ENCODE peak calls at places on chromosomes 5 and 9, in seven cellular contexts. N is activated CD8-positive, alpha-beta memory T cell treated with anti-CD3 and anti-CD28 coated beads for 24 hours; C is stimulated activated CD8-positive, alpha-beta memory T cell treated with anti-CD3 and anti-CD28 coated beads, Interleukin-4, amount 100 ng/mL, for 1 hour; V is mesothelial cell of epicardium; P is A549; Z is NCI-H446; K is hippocampal formation. T is an unnamed sample.

GRCh38 chr5:157327771-157328170 is 61.8 kb downstream of the CYFIP2 start:
- DNase-seq in C (no peak), V (no peak), N (peak; percentile 56), K (no peak), P (no peak), Z (no peak), T (no peak)

GRCh38 chr9:111969622-111970021 is 73.0 kb downstream of the UGCG start:
- DNase-seq in Z (no peak), P (no peak), N (no peak), V (no peak), K (no peak), C (no peak), T (no peak)

GRCh38 chr5:34735436-34736426 is 79.6 kb downstream of the RAI14 start:
- DNase-seq in C (no peak), N (no peak), V (no peak), K (no peak), P (no peak), Z (no peak), T (no peak)

GRCh38 chr9:135330307-135330631 is 149.3 kb upstream of the PPP1R26 start:
- DNase-seq in N (peak; percentile 28), V (peak; percentile 16), C (no peak), K (no peak), P (no peak), Z (no peak), T (no peak)

GRCh38 chr9:104997536-104997935 is 69.6 kb upstream of the ABCA1 start:
- DNase-seq in Z (no peak), C (no peak), N (no peak), V (no peak), K (no peak), P (no peak), T (no peak)

GRCh38 chr5:35046754-35047153 is 995 bp downstream of the AGXT2 start:
- DNase-seq in Z (no peak), V (no peak), C (no peak), P (no peak), K (no peak), N (no peak), T (no peak)

GRCh38 chr9:21985964-21986667 is 8.1 kb downstream of the CDKN2A start:
- DNase-seq in C (no peak), V (no peak), N (no peak), Z (no peak), K (no peak), P (no peak), T (no peak)

GRCh38 chr9:123929870-123930831 is at the start of gene DENND1A:
- DNase-seq in C (peak; percentile 78), Z (peak; percentile 83), N (peak; percentile 95), V (peak; percentile 87), K (peak; percentile 82), P (peak; percentile 93), T (peak; percentile 86)

GRCh38 chr5:174176511-174176910 is 131.0 kb downstream of the NSG2 start:
- DNase-seq in Z (no peak), V (no peak), P (no peak), N (no peak), C (no peak), K (no peak), T (no peak)

GRCh38 chr5:2891781-2892180 is 140.3 kb upstream of the IRX2 start:
- DNase-seq in P (no peak), Z (no peak), C (no peak), N (no peak), V (no peak), K (no peak), T (no peak)

GRCh38 chr9:120970249-120970648 is 43.7 kb upstream of the TRAF1 start:
- DNase-seq in K (no peak), Z (no peak), N (no peak), C (no peak), V (no peak), P (no peak), T (no peak)

GRCh38 chr5:82348749-82349148 is 70.6 kb upstream of the RPS23 start:
- DNase-seq in K (no peak), V (no peak), N (no peak), P (no peak), C (no peak), Z (no peak), T (no peak)

GRCh38 chr5:41869150-41869738 is 981 bp downstream of the OXCT1 start:
- DNase-seq in Z (peak; percentile 90), C (no peak), K (no peak), V (peak; percentile 70), P (no peak), N (peak; percentile 76), T (no peak)

GRCh38 chr9:70587143-70587710 is 172.8 kb upstream of the KLF9 start:
- DNase-seq in P (no peak), Z (peak; percentile 15), N (no peak), V (no peak), K (no peak), C (no peak), T (no peak)

GRCh38 chr9:21994526-21994995 is at the start of gene CDKN2B-AS1:
- DNase-seq in C (no peak), V (peak; percentile 77), N (peak; percentile 72), K (peak; percentile 22), P (no peak), Z (peak; percentile 93), T (peak; percentile 93)

GRCh38 chr9:21677834-21678233 is 124.6 kb upstream of the MTAP start:
- DNase-seq in K (no peak), V (no peak), Z (no peak), N (no peak), C (no peak), P (peak; percentile 43), T (peak; percentile 11)

GRCh38 chr5:132653716-132654115 is 4.3 kb upstream of the IL13 start:
- DNase-seq in V (no peak), P (no peak), Z (no peak), C (no peak), K (no peak), N (no peak), T (no peak)

GRCh38 chr5:2289380-2289779 is 406.7 kb upstream of the IRX4 start:
- DNase-seq in C (no peak), Z (no peak), N (no peak), K (no peak), P (no peak), V (no peak), T (no peak)

GRCh38 chr5:38800515-38800914 is 45.3 kb upstream of the OSMR start:
- DNase-seq in P (no peak), K (no peak), Z (no peak), V (no peak), C (no peak), N (no peak), T (no peak)

GRCh38 chr9:124202447-124202971 is 55.2 kb upstream of the NEK6 start:
- DNase-seq in P (no peak), K (peak; percentile 6), N (peak; percentile 91), C (peak; percentile 11), V (no peak), Z (no peak), T (no peak)

GRCh38 chr5:15021286-15022046 is 149.9 kb upstream of the ANKH start:
- DNase-seq in V (no peak), K (no peak), Z (no peak), C (no peak), P (no peak), N (no peak), T (no peak)

GRCh38 chr5:89300426-89300970 is 417.5 kb upstream of the MEF2C start:
- DNase-seq in V (no peak), P (no peak), C (no peak), Z (no peak), K (no peak), N (no peak), T (no peak)

GRCh38 chr9:120383999-120384924 is 195.7 kb downstream of the CDK5RAP2 start:
- DNase-seq in N (no peak), Z (peak; percentile 38), C (no peak), V (no peak), P (no peak), K (no peak), T (no peak)

GRCh38 chr5:149400304-149400703 is 21.2 kb upstream of the IL17B start:
- DNase-seq in Z (no peak), C (no peak), K (no peak), V (no peak), P (no peak), N (no peak), T (no peak)

GRCh38 chr5:127746756-127747155 is 43.6 kb downstream of the CCDC192 start:
- DNase-seq in Z (no peak), V (no peak), P (peak; percentile 33), K (no peak), N (no peak), C (no peak), T (no peak)

GRCh38 chr5:107705390-107706014 is 34.8 kb upstream of the EFNA5 start:
- DNase-seq in Z (no peak), P (no peak), K (no peak), N (no peak), C (no peak), V (no peak), T (no peak)

GRCh38 chr5:148491793-148492184 is 108.0 kb downstream of the FBXO38 start:
- DNase-seq in K (no peak), N (no peak), V (no peak), P (no peak), Z (no peak), C (no peak), T (no peak)

GRCh38 chr5:66617223-66617861 is 21.1 kb downstream of the MAST4 start:
- DNase-seq in V (no peak), N (no peak), K (no peak), Z (no peak), P (no peak), C (no peak), T (no peak)

GRCh38 chr5:139137703-139138102 is 60.5 kb downstream of the SIL1 start:
- DNase-seq in P (no peak), V (no peak), N (no peak), K (no peak), Z (peak; percentile 41), C (no peak), T (no peak)

GRCh38 chr9:81224166-81224858 is 465.0 kb downstream of the TLE1 start:
- DNase-seq in P (no peak), N (no peak), C (no peak), Z (no peak), V (no peak), K (no peak), T (no peak)

GRCh38 chr5:110817437-110817836 is 78.6 kb downstream of the SLC25A46 start:
- DNase-seq in C (no peak), Z (no peak), N (no peak), K (no peak), P (no peak), V (no peak), T (no peak)

T was measured in NCI-H1930.